ENCODE peak calls at places on chromosome 18, in ten cellular contexts. Q is left ventricle myocardium inferior, J is AG04450, R is WERI-Rb-1, P is coronary artery, U is DND-41, G is cardiac muscle cell, D is psoas muscle, W is astrocyte, O is GM23338. Y is an unnamed sample.

GRCh38 chr18:79925656-79925979 is 25.8 kb downstream of the SLC66A2 start:
- DNase-seq in W (no peak), J (no peak), D (no peak), O (no peak), U (no peak), R (peak; percentile 42), Q (no peak), P (peak; percentile 36), G (no peak), Y (no peak)

GRCh38 chr18:3995476-3996102 is 459.5 kb downstream of the DLGAP1 start:
- DNase-seq in G (peak; percentile 78), J (peak; percentile 54), U (peak; percentile 65), P (no peak), O (peak; percentile 92), W (peak; percentile 39), Q (no peak), R (peak; percentile 53), D (no peak), Y (peak; percentile 48)

GRCh38 chr18:39701071-39701783 is 2135.6 kb upstream of the CELF4 start:
- DNase-seq in U (no peak), J (no peak), R (no peak), Q (no peak), D (no peak), P (no peak), O (peak; percentile 55), W (no peak), G (peak; percentile 10), Y (no peak)

GRCh38 chr18:7177131-7177744 is 53.7 kb upstream of the LRRC30 start:
- DNase-seq in P (no peak), J (peak; percentile 44), D (no peak), G (peak; percentile 92), U (no peak), R (peak; percentile 68), Q (no peak), O (peak; percentile 72), W (peak; percentile 49), Y (no peak)

GRCh38 chr18:58213445-58213844 is 169.4 kb downstream of the NEDD4L start:
- DNase-seq in P (no peak), D (no peak), Q (no peak), O (no peak), U (no peak), R (no peak), G (peak; percentile 78), W (peak; percentile 96), J (peak; percentile 70), Y (no peak)

GRCh38 chr18:80145191-80145799 is 36.2 kb downstream of the ADNP2 start:
- DNase-seq in G (peak; percentile 39), O (no peak), Q (no peak), R (no peak), P (no peak), U (no peak), D (no peak), J (no peak), W (no peak), Y (no peak)

GRCh38 chr18:36465970-36466369 is 168.5 kb downstream of the FHOD3 start:
- DNase-seq in G (no peak), Q (no peak), W (no peak), P (no peak), O (no peak), D (no peak), R (no peak), J (no peak), U (no peak), Y (no peak)

GRCh38 chr18:57048859-57049258 is 98.0 kb upstream of the BOD1L2 start:
- DNase-seq in U (no peak), Q (no peak), J (no peak), P (no peak), R (no peak), G (no peak), D (no peak), O (no peak), W (no peak), Y (no peak)

GRCh38 chr18:24538421-24539264 is 78.2 kb downstream of the HRH4 start:
- DNase-seq in Q (no peak), J (no peak), U (no peak), D (no peak), W (no peak), P (no peak), R (no peak), G (no peak), O (no peak), Y (no peak)

GRCh38 chr18:49851624-49852023 is 38.3 kb upstream of the ACAA2 start:
- DNase-seq in W (no peak), J (no peak), O (no peak), U (no peak), D (no peak), P (peak; percentile 36), G (no peak), R (no peak), Q (no peak), Y (no peak)

GRCh38 chr18:79487198-79488165 is 91.8 kb downstream of the NFATC1 start:
- DNase-seq in J (no peak), Q (peak; percentile 11), D (peak; percentile 18), W (no peak), P (no peak), G (no peak), R (no peak), O (no peak), U (no peak), Y (no peak)

GRCh38 chr18:34661464-34662087 is 48.5 kb upstream of the DTNA start:
- DNase-seq in R (peak; percentile 10), W (peak; percentile 22), J (peak; percentile 7), G (peak; percentile 62), U (peak; percentile 8), O (peak; percentile 87), D (no peak), Q (no peak), P (no peak), Y (no peak)

GRCh38 chr18:3605562-3606443 is 155.8 kb downstream of the TGIF1 start:
- DNase-seq in G (peak; percentile 66), U (peak; percentile 86), J (no peak), R (no peak), O (peak; percentile 42), Q (no peak), P (no peak), W (peak; percentile 52), D (no peak), Y (peak; percentile 68)

GRCh38 chr18:35553300-35553699 is 28.2 kb upstream of the GALNT1 start:
- DNase-seq in Q (no peak), O (no peak), J (no peak), D (no peak), U (no peak), G (no peak), R (no peak), W (no peak), P (no peak), Y (no peak)

GRCh38 chr18:72940509-72940908 is 72.7 kb upstream of the NETO1 start:
- DNase-seq in R (no peak), U (no peak), J (no peak), O (no peak), Q (no peak), P (no peak), W (no peak), G (no peak), D (no peak), Y (no peak)

GRCh38 chr18:2303517-2304238 is 267.6 kb downstream of the METTL4 start:
- DNase-seq in R (no peak), U (no peak), W (peak; percentile 65), G (peak; percentile 26), P (no peak), D (no peak), O (no peak), Q (no peak), J (no peak), Y (no peak)

GRCh38 chr18:41731887-41732286 is 223.1 kb upstream of the PIK3C3 start:
- DNase-seq in Q (no peak), O (no peak), U (no peak), P (no peak), R (no peak), J (no peak), D (no peak), G (peak; percentile 43), W (no peak), Y (no peak)

GRCh38 chr18:35121038-35121437 is 79.8 kb downstream of the MAPRE2 start:
- DNase-seq in U (no peak), Q (no peak), D (no peak), J (no peak), P (no peak), O (no peak), R (no peak), G (no peak), W (no peak), Y (no peak)

DNA sequence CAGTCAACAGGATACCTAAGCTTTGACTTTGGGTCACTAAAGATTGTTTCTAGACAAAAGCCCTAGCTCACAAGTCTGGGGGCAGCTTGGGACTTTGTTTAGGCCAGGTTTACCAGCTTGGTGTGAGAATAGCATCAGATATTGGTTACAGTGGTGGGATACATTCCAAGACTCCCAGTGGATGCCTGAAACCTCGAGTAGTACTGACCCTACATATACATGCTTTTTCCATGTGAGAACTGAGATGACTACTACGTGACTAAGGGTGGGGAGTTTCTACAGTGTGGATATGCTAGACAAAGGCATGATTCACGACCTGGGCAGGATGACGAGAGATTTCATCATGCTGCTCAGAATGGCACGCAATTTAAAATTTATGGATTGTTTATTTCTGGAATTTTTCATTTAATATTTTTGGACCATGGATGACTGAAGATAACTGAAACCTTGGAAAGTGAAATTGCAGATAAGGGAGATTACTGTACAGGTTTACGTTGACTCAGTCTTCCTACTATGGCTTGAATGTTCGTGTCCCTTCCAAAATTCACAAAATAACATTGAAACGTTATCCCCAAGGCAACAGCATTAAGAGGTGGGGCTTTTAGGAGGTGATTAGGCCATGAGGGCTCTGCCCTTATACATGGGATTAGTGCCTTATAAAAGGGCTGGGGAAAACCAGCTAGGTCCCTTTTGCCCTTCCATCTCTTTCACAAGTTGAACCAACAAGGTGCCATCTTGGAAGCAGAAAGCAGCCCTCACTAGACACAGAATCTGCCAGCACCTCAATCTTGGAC is 50.2 kb upstream of the CTAGE1 start:
- DNase-seq in U (no peak), R (no peak), J (peak; percentile 96), Q (no peak), P (no peak), G (peak; percentile 96), D (peak; percentile 23), O (no peak), W (peak; percentile 99), Y (no peak)
- H3K27ac ChIP-seq in U (no peak overlapping the region), R (no peak overlapping the region), J (peak overlapping the region; percentile 87), Q (peak overlapping the region; percentile 96), P (peak overlapping the region; percentile 69), G (peak overlapping the region; percentile 98), D (no peak overlapping the region), O (no peak overlapping the region), W (peak overlapping the region; percentile 94), Y (no peak overlapping the region)

GRCh38 chr18:13375302-13376255 is 157.0 kb downstream of the LDLRAD4 start:
- DNase-seq in G (peak; percentile 88), R (no peak), P (peak; percentile 90), J (peak; percentile 55), O (no peak), U (peak; percentile 45), D (peak; percentile 79), Q (peak; percentile 64), W (peak; percentile 92), Y (peak; percentile 65)
- H3K27ac ChIP-seq in G (no peak overlapping the region), R (no peak overlapping the region), P (peak overlapping the region; percentile 43), J (peak overlapping the region; percentile 31), O (no peak overlapping the region), U (peak overlapping the region; percentile 81), D (peak overlapping the region; percentile 70), Q (peak overlapping the region; percentile 49), W (peak overlapping the region; percentile 73), Y (peak overlapping the region; percentile 76)

GRCh38 chr18:13234528-13234795 is 15.9 kb downstream of the LDLRAD4 start:
- DNase-seq in O (no peak), U (no peak), W (no peak), G (no peak), Q (no peak), D (no peak), R (no peak), P (no peak), J (no peak), Y (no peak)
- H3K27ac ChIP-seq in O (no peak overlapping the region), U (no peak overlapping the region), W (no peak overlapping the region), G (no peak overlapping the region), Q (no peak overlapping the region), D (no peak overlapping the region), R (no peak overlapping the region), P (no peak overlapping the region), J (no peak overlapping the region), Y (no peak overlapping the region)

GRCh38 chr18:396571-396970 is 103.9 kb downstream of the COLEC12 start:
- DNase-seq in O (no peak), P (no peak), U (no peak), J (no peak), D (no peak), R (no peak), Q (no peak), G (no peak), W (no peak), Y (no peak)
- H3K27ac ChIP-seq in O (no peak overlapping the region), P (no peak overlapping the region), U (no peak overlapping the region), J (peak overlapping the region; percentile 31), D (no peak overlapping the region), R (no peak overlapping the region), Q (peak overlapping the region; percentile 37), G (no peak overlapping the region), W (peak overlapping the region; percentile 92), Y (no peak overlapping the region)

Y was measured in CD4-positive, alpha-beta memory T cell.